ENCODE peak calls at places on chromosome 11, in seven cellular contexts. One of them, this sample, is unnamed.

GRCh38 chr11:33645686-33646085 is 54.9 kb downstream of the C11orf91 start:
- DNase-seq in cardiac fibroblast: no peak
- DNase-seq in IMR-90: no peak
- DNase-seq in Caco-2: no peak
- DNase-seq in hepatocyte: no peak
- DNase-seq in mucosa of descending colon: no peak
- DNase-seq in Peyer's patch: no peak
- DNase-seq in this sample: no peak

GRCh38 chr11:130815074-130815802 is 101.0 kb downstream of the SNX19 start:
- DNase-seq in cardiac fibroblast: no peak
- DNase-seq in IMR-90: no peak
- DNase-seq in Caco-2: peak; percentile 26
- DNase-seq in hepatocyte: peak; percentile 56
- DNase-seq in mucosa of descending colon: no peak
- DNase-seq in Peyer's patch: no peak
- DNase-seq in this sample: no peak

GRCh38 chr11:111977141-111978027 is 40.2 kb downstream of the DIXDC1 start:
- DNase-seq in cardiac fibroblast: peak; percentile 42
- DNase-seq in IMR-90: no peak
- DNase-seq in Caco-2: peak; percentile 54
- DNase-seq in hepatocyte: peak; percentile 73
- DNase-seq in mucosa of descending colon: peak; percentile 77
- DNase-seq in Peyer's patch: peak; percentile 65
- DNase-seq in this sample: no peak

GRCh38 chr11:10933455-10934292 is 75.8 kb upstream of the ZBED5 start:
- DNase-seq in cardiac fibroblast: peak; percentile 95
- DNase-seq in IMR-90: peak; percentile 92
- DNase-seq in Caco-2: peak; percentile 92
- DNase-seq in hepatocyte: peak; percentile 95
- DNase-seq in mucosa of descending colon: peak; percentile 92
- DNase-seq in Peyer's patch: peak; percentile 95
- DNase-seq in this sample: peak; percentile 73

GRCh38 chr11:1238767-1239595 is 16.1 kb downstream of the MUC5B start:
- DNase-seq in cardiac fibroblast: no peak
- DNase-seq in IMR-90: no peak
- DNase-seq in Caco-2: peak; percentile 87
- DNase-seq in hepatocyte: peak; percentile 80
- DNase-seq in mucosa of descending colon: peak; percentile 89
- DNase-seq in Peyer's patch: peak; percentile 72
- DNase-seq in this sample: no peak

GRCh38 chr11:91078221-91078620 is 855.4 kb upstream of the CHORDC1 start:
- DNase-seq in cardiac fibroblast: no peak
- DNase-seq in IMR-90: no peak
- DNase-seq in Caco-2: no peak
- DNase-seq in hepatocyte: no peak
- DNase-seq in mucosa of descending colon: no peak
- DNase-seq in Peyer's patch: no peak
- DNase-seq in this sample: no peak

GRCh38 chr11:73752903-73753302 is 8.0 kb downstream of the RAB6A start:
- DNase-seq in cardiac fibroblast: no peak
- DNase-seq in IMR-90: no peak
- DNase-seq in Caco-2: no peak
- DNase-seq in hepatocyte: no peak
- DNase-seq in mucosa of descending colon: no peak
- DNase-seq in Peyer's patch: no peak
- DNase-seq in this sample: no peak

GRCh38 chr11:118916842-118917388 is 8.8 kb downstream of the BCL9L start:
- DNase-seq in cardiac fibroblast: peak; percentile 94
- DNase-seq in IMR-90: peak; percentile 75
- DNase-seq in Caco-2: peak; percentile 98
- DNase-seq in hepatocyte: peak; percentile 85
- DNase-seq in mucosa of descending colon: peak; percentile 49
- DNase-seq in Peyer's patch: peak; percentile 52
- DNase-seq in this sample: no peak

GRCh38 chr11:61956191-61957027 is 6.3 kb downstream of the BEST1 start:
- DNase-seq in cardiac fibroblast: no peak
- DNase-seq in IMR-90: no peak
- DNase-seq in Caco-2: no peak
- DNase-seq in hepatocyte: no peak
- DNase-seq in mucosa of descending colon: no peak
- DNase-seq in Peyer's patch: no peak
- DNase-seq in this sample: no peak

GRCh38 chr11:102047305-102047924 is at the start of gene CFAP300:
- DNase-seq in cardiac fibroblast: peak; percentile 91
- DNase-seq in IMR-90: peak; percentile 33
- DNase-seq in Caco-2: peak; percentile 94
- DNase-seq in hepatocyte: peak; percentile 80
- DNase-seq in mucosa of descending colon: peak; percentile 84
- DNase-seq in Peyer's patch: peak; percentile 81
- DNase-seq in this sample: no peak

GRCh38 chr11:46347637-46348311 is 511 bp downstream of the DGKZ start:
- DNase-seq in cardiac fibroblast: no peak
- DNase-seq in IMR-90: no peak
- DNase-seq in Caco-2: no peak
- DNase-seq in hepatocyte: no peak
- DNase-seq in mucosa of descending colon: peak; percentile 67
- DNase-seq in Peyer's patch: no peak
- DNase-seq in this sample: no peak

GRCh38 chr11:7030836-7031235 is 10.6 kb downstream of the NLRP14 start:
- DNase-seq in cardiac fibroblast: no peak
- DNase-seq in IMR-90: no peak
- DNase-seq in Caco-2: no peak
- DNase-seq in hepatocyte: no peak
- DNase-seq in mucosa of descending colon: no peak
- DNase-seq in Peyer's patch: no peak
- DNase-seq in this sample: no peak

GRCh38 chr11:13035711-13036110 is 26.6 kb downstream of the RASSF10 start:
- DNase-seq in cardiac fibroblast: no peak
- DNase-seq in IMR-90: no peak
- DNase-seq in Caco-2: no peak
- DNase-seq in hepatocyte: no peak
- DNase-seq in mucosa of descending colon: no peak
- DNase-seq in Peyer's patch: no peak
- DNase-seq in this sample: no peak
- H3K4me3 ChIP-seq in cardiac fibroblast: no peak overlapping the region
- H3K4me3 ChIP-seq in IMR-90: no peak overlapping the region
- H3K4me3 ChIP-seq in Caco-2: no peak overlapping the region
- H3K4me3 ChIP-seq in hepatocyte: no peak overlapping the region
- H3K4me3 ChIP-seq in mucosa of descending colon: no peak overlapping the region
- H3K4me3 ChIP-seq in Peyer's patch: no peak overlapping the region
- H3K4me3 ChIP-seq in this sample: no peak overlapping the region

DNA sequence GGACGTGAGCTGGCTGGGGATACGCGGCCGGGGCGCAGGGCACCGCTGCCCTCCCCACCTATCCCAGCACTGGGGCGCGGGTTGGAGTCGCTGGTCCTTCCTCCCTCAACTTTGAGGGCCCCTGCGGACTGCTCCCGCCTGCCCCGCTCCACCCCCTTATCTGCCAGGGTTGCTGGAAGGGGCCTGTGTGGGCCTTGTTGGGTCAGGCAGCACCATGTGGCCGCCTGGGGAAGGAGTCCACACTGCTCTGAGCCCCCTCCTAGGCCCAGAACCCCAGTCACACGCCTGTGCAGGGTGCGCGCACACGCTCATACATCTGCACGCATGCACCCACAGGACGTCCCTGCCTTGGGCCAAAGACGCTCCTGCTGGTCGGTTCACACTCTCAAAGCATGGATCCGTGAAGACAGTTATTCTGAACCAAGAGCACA is 595 bp downstream of the TUB start:
- DNase-seq in cardiac fibroblast: peak; percentile 16
- DNase-seq in IMR-90: peak; percentile 22
- DNase-seq in Caco-2: no peak
- DNase-seq in hepatocyte: peak; percentile 19
- DNase-seq in mucosa of descending colon: no peak
- DNase-seq in Peyer's patch: no peak
- DNase-seq in this sample: no peak
- H3K4me3 ChIP-seq in cardiac fibroblast: peak overlapping the region; percentile 47
- H3K4me3 ChIP-seq in IMR-90: peak overlapping the region; percentile 60
- H3K4me3 ChIP-seq in Caco-2: no peak overlapping the region
- H3K4me3 ChIP-seq in hepatocyte: peak overlapping the region; percentile 42
- H3K4me3 ChIP-seq in mucosa of descending colon: no peak overlapping the region
- H3K4me3 ChIP-seq in Peyer's patch: peak overlapping the region; percentile 55
- H3K4me3 ChIP-seq in this sample: peak overlapping the region; percentile 35

GRCh38 chr11:66720223-66720898 is 8.7 kb downstream of the SPTBN2 start:
- DNase-seq in cardiac fibroblast: peak; percentile 17
- DNase-seq in IMR-90: peak; percentile 56
- DNase-seq in Caco-2: peak; percentile 34
- DNase-seq in hepatocyte: peak; percentile 74
- DNase-seq in mucosa of descending colon: peak; percentile 63
- DNase-seq in Peyer's patch: peak; percentile 61
- DNase-seq in this sample: peak; percentile 86

GRCh38 chr11:66718320-66718971 is 10.6 kb downstream of the SPTBN2 start:
- DNase-seq in cardiac fibroblast: no peak
- DNase-seq in IMR-90: no peak
- DNase-seq in Caco-2: no peak
- DNase-seq in hepatocyte: peak; percentile 55
- DNase-seq in mucosa of descending colon: peak; percentile 73
- DNase-seq in Peyer's patch: peak; percentile 67
- DNase-seq in this sample: no peak

GRCh38 chr11:66715346-66716085 is 13.5 kb downstream of the SPTBN2 start:
- DNase-seq in cardiac fibroblast: no peak
- DNase-seq in IMR-90: no peak
- DNase-seq in Caco-2: no peak
- DNase-seq in hepatocyte: no peak
- DNase-seq in mucosa of descending colon: no peak
- DNase-seq in Peyer's patch: no peak
- DNase-seq in this sample: no peak

GRCh38 chr11:66719111-66719872 is 9.7 kb downstream of the SPTBN2 start:
- DNase-seq in cardiac fibroblast: no peak
- DNase-seq in IMR-90: no peak
- DNase-seq in Caco-2: no peak
- DNase-seq in hepatocyte: no peak
- DNase-seq in mucosa of descending colon: no peak
- DNase-seq in Peyer's patch: no peak
- DNase-seq in this sample: no peak

DNA sequence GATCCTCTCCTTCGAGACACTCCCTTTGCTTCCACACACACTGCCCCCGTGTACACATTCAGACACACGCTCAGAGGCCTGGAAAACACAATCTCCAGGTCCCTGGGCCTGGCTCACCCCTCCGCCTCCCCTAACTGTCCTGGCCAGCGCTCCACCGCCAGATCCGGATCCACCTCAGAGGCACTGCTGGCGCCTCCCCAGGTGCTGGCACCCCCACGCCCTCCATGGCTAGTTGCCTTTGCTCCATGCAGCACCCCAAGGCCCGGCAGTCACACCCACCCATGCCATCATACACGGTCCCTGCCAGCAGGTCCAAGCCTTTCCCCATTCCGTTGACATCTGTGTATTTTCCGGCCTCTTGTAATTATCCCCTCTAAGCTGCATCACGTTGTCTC is 11.1 kb downstream of the SPTBN2 start:
- DNase-seq in cardiac fibroblast: no peak
- DNase-seq in IMR-90: no peak
- DNase-seq in Caco-2: no peak
- DNase-seq in hepatocyte: no peak
- DNase-seq in mucosa of descending colon: peak; percentile 37
- DNase-seq in Peyer's patch: no peak
- DNase-seq in this sample: no peak
- H3K4me3 ChIP-seq in cardiac fibroblast: no peak overlapping the region
- H3K4me3 ChIP-seq in IMR-90: no peak overlapping the region
- H3K4me3 ChIP-seq in Caco-2: no peak overlapping the region
- H3K4me3 ChIP-seq in hepatocyte: no peak overlapping the region
- H3K4me3 ChIP-seq in mucosa of descending colon: no peak overlapping the region
- H3K4me3 ChIP-seq in Peyer's patch: no peak overlapping the region
- H3K4me3 ChIP-seq in this sample: no peak overlapping the region

GRCh38 chr11:76243157-76243556 is 36.9 kb upstream of the WNT11 start:
- DNase-seq in cardiac fibroblast: no peak
- DNase-seq in IMR-90: no peak
- DNase-seq in Caco-2: no peak
- DNase-seq in hepatocyte: no peak
- DNase-seq in mucosa of descending colon: no peak
- DNase-seq in Peyer's patch: no peak
- DNase-seq in this sample: no peak
- H3K4me3 ChIP-seq in cardiac fibroblast: no peak overlapping the region
- H3K4me3 ChIP-seq in IMR-90: no peak overlapping the region
- H3K4me3 ChIP-seq in Caco-2: no peak overlapping the region
- H3K4me3 ChIP-seq in hepatocyte: no peak overlapping the region
- H3K4me3 ChIP-seq in mucosa of descending colon: no peak overlapping the region
- H3K4me3 ChIP-seq in Peyer's patch: no peak overlapping the region
- H3K4me3 ChIP-seq in this sample: no peak overlapping the region